ENCODE peak calls at places on chromosomes 13 and 19, in ten cellular contexts. Z is fibroblast of mammary gland; J is T-cell; U is iris pigment epithelial cell; K is H7; A is tibial artery; E is Right ventricle myocardium superior; T is stimulated activated CD4-positive, alpha-beta T cell treated with anti-CD3 and anti-CD28 coated beads, TNF-alpha, amount 100 ng/mL, for 1 hour; G is B cell; I is uterus. B is an unnamed sample.

GRCh38 chr13:36919206-36919832 is 719 bp downstream of the SMAD9 start:
- DNase-seq in U (peak), I (peak), J (no peak), E (peak), Z (peak), G (no peak), K (peak), A (peak), T (no peak), B (peak)

GRCh38 chr19:38880076-38880881 is 2.2 kb upstream of the RINL start:
- DNase-seq in E (no peak), U (no peak), G (no peak), A (no peak), Z (no peak), K (peak), T (no peak), I (no peak), J (no peak), B (no peak)

GRCh38 chr13:47707414-47707813 is 293.7 kb downstream of the SUCLA2 start:
- DNase-seq in E (no peak), J (no peak), G (no peak), T (no peak), U (no peak), Z (no peak), A (no peak), I (no peak), K (no peak), B (no peak)

GRCh38 chr19:10167459-10167858 is 27.3 kb downstream of the DNMT1 start:
- DNase-seq in K (no peak), G (no peak), A (no peak), J (no peak), T (no peak), I (no peak), Z (no peak), E (no peak), U (no peak), B (no peak)

GRCh38 chr13:26020536-26021290 is 31.1 kb downstream of the SHISA2 start:
- DNase-seq in G (no peak), Z (no peak), U (no peak), E (no peak), J (no peak), T (no peak), I (no peak), A (no peak), K (no peak), B (no peak)

GRCh38 chr19:2273356-2274184 is 8.4 kb downstream of the PEAK3 start:
- DNase-seq in K (peak), J (peak), A (peak), U (peak), G (peak), E (peak), T (peak), Z (peak), I (peak), B (peak)

GRCh38 chr19:29658221-29658991 is 6.9 kb upstream of the PLEKHF1 start:
- DNase-seq in G (no peak), A (no peak), T (no peak), I (no peak), J (no peak), E (no peak), K (no peak), Z (no peak), U (no peak), B (no peak)

GRCh38 chr13:33743438-33744368 is 74.2 kb upstream of the RFC3 start:
- DNase-seq in K (no peak), T (no peak), A (no peak), I (no peak), U (peak), J (no peak), E (no peak), Z (no peak), G (no peak), B (no peak)

GRCh38 chr19:28633223-28634030 is 579.5 kb downstream of the UQCRFS1 start:
- DNase-seq in I (no peak), G (no peak), E (peak), U (peak), A (no peak), J (peak), K (peak), T (no peak), Z (peak), B (no peak)

GRCh38 chr19:29665826-29666633 is 769 bp downstream of the PLEKHF1 start:
- DNase-seq in A (peak), G (no peak), Z (peak), K (peak), I (peak), U (peak), J (no peak), E (peak), T (no peak), B (no peak)

GRCh38 chr19:343941-344624 is 513 bp downstream of the MIER2 start:
- DNase-seq in J (peak), E (peak), I (no peak), T (peak), U (peak), G (no peak), A (no peak), K (peak), Z (no peak), B (no peak)

GRCh38 chr13:33169273-33169980 is 116.1 kb downstream of the STARD13 start:
- DNase-seq in G (no peak), Z (peak), E (no peak), A (no peak), T (no peak), J (no peak), K (no peak), U (peak), I (no peak), B (no peak)

GRCh38 chr13:43911283-43911682 is 31.6 kb downstream of the LACC1 start:
- DNase-seq in A (no peak), K (no peak), Z (no peak), J (no peak), T (no peak), G (no peak), U (no peak), I (no peak), E (no peak), B (no peak)

GRCh38 chr13:75312884-75313520 is 169.0 kb downstream of the TBC1D4 start:
- DNase-seq in K (no peak), J (peak), E (no peak), G (no peak), I (no peak), A (no peak), Z (no peak), U (no peak), T (no peak), B (no peak)

GRCh38 chr13:112903071-112903577 is 65.9 kb upstream of the MCF2L start:
- DNase-seq in J (no peak), U (no peak), I (no peak), E (no peak), K (peak), A (no peak), Z (no peak), T (no peak), G (no peak), B (no peak)

GRCh38 chr19:51246153-51246552 is 4.7 kb upstream of the SIGLECL1 start:
- DNase-seq in E (no peak), I (no peak), K (no peak), U (no peak), G (no peak), A (no peak), T (no peak), J (no peak), Z (peak), B (no peak)

GRCh38 chr13:61286148-61286745 is 129.4 kb downstream of the PCDH20 start:
- DNase-seq in T (no peak), K (peak), I (no peak), Z (no peak), E (no peak), A (no peak), J (no peak), G (no peak), U (no peak), B (no peak)

GRCh38 chr19:34962281-34962944 is 1.6 kb downstream of the ZNF792 start:
- DNase-seq in U (peak), I (peak), G (no peak), T (no peak), K (no peak), A (no peak), Z (no peak), E (no peak), J (no peak), B (no peak)

GRCh38 chr19:54209748-54210494 is 9.3 kb downstream of the RPS9 start:
- DNase-seq in G (no peak), E (peak), Z (peak), K (no peak), T (no peak), J (peak), U (peak), I (peak), A (peak), B (peak)

GRCh38 chr19:20565321-20566018 is at the start of gene ZNF737:
- DNase-seq in G (peak), J (peak), Z (peak), A (peak), K (peak), U (peak), E (peak), T (peak), I (peak), B (peak)

GRCh38 chr13:29676535-29676934 is 81.0 kb upstream of the SLC7A1 start:
- DNase-seq in K (no peak), T (no peak), Z (peak), G (no peak), E (no peak), I (no peak), J (no peak), A (no peak), U (peak), B (no peak)

GRCh38 chr13:37657134-37657533 is 58.6 kb upstream of the POSTN start:
- DNase-seq in U (peak), A (no peak), I (no peak), T (no peak), Z (peak), G (no peak), E (no peak), J (no peak), K (no peak), B (no peak)

GRCh38 chr13:102291587-102292218 is 110.1 kb downstream of the FGF14 start:
- DNase-seq in K (no peak), I (no peak), A (no peak), T (no peak), E (no peak), G (no peak), U (peak), Z (peak), J (no peak), B (no peak)

GRCh38 chr13:109348514-109349340 is 437.7 kb downstream of the IRS2 start:
- DNase-seq in I (no peak), E (no peak), T (no peak), Z (peak), U (peak), G (no peak), A (no peak), J (no peak), K (no peak), B (no peak)

GRCh38 chr19:23565256-23565655 is 121.8 kb downstream of the ZNF675 start:
- DNase-seq in K (no peak), T (no peak), A (no peak), I (no peak), U (no peak), G (no peak), J (no peak), E (no peak), Z (no peak), B (no peak)

GRCh38 chr19:3046621-3047306 is 15.5 kb downstream of the TLE5 start:
- DNase-seq in J (no peak), T (no peak), G (no peak), K (peak), Z (no peak), I (peak), E (peak), A (no peak), U (no peak), B (peak)

GRCh38 chr13:97142452-97142851 is 79.7 kb upstream of the MBNL2 start:
- DNase-seq in G (no peak), T (no peak), Z (peak), J (no peak), E (no peak), I (no peak), U (peak), K (peak), A (no peak), B (no peak)

GRCh38 chr13:51912091-51912490 is 50.3 kb downstream of the CCDC70 start:
- DNase-seq in T (no peak), G (no peak), E (no peak), A (no peak), I (no peak), Z (no peak), J (no peak), K (no peak), U (no peak), B (peak)

GRCh38 chr13:29452773-29453574 is 142.5 kb downstream of the SLC7A1 start:
- DNase-seq in T (no peak), K (no peak), Z (peak), G (no peak), J (no peak), U (no peak), A (no peak), I (no peak), E (no peak), B (no peak)